ENCODE peak calls at places on chromosomes 3 and 15, in five cellular contexts. P is A549, T is endothelial cell of umbilical vein, A is K562, O is HepG2. X is an unnamed sample.

GRCh38 chr3:106048946-106049481 is 180.2 kb upstream of the CBLB start:
- DNase-seq in P (no peak), T (no peak), A (no peak), O (no peak), X (no peak)

GRCh38 chr3:156334841-156335545 is 214.6 kb downstream of the KCNAB1 start:
- DNase-seq in P (no peak), T (peak), A (no peak), O (no peak), X (no peak)

GRCh38 chr3:39671116-39671515 is 138.3 kb upstream of the MYRIP start:
- DNase-seq in P (no peak), T (no peak), A (no peak), O (no peak), X (peak)

GRCh38 chr3:188389711-188390346 is 235.9 kb downstream of the LPP start:
- DNase-seq in P (no peak), T (peak), A (no peak), O (no peak), X (no peak)

GRCh38 chr3:171132873-171133272 is 106.4 kb upstream of the SLC2A2 start:
- DNase-seq in P (no peak), T (no peak), A (no peak), O (no peak), X (no peak)

GRCh38 chr15:71596672-71597071 is 213.7 kb upstream of the NR2E3 start:
- DNase-seq in P (no peak), T (no peak), A (no peak), O (no peak), X (no peak)

GRCh38 chr3:3772338-3772737 is 26.9 kb upstream of the LRRN1 start:
- DNase-seq in P (no peak), T (no peak), A (no peak), O (no peak), X (no peak)

GRCh38 chr3:149153402-149153801 is 24.0 kb downstream of the HPS3 start:
- DNase-seq in P (no peak), T (no peak), A (no peak), O (no peak), X (no peak)

GRCh38 chr3:193861036-193861435 is 268.0 kb downstream of the OPA1 start:
- DNase-seq in P (no peak), T (no peak), A (no peak), O (no peak), X (no peak)

GRCh38 chr3:2652416-2652815 is 457.8 kb downstream of the IL5RA start:
- DNase-seq in P (no peak), T (no peak), A (no peak), O (no peak), X (no peak)

GRCh38 chr3:171258316-171258715 is 201.9 kb downstream of the TNIK start:
- DNase-seq in P (no peak), T (no peak), A (no peak), O (no peak), X (no peak)

GRCh38 chr3:111744611-111745010 is 114.5 kb upstream of the PHLDB2 start:
- DNase-seq in P (no peak), T (no peak), A (no peak), O (no peak), X (no peak)

GRCh38 chr3:124217542-124217941 is 225.6 kb upstream of the ROPN1 start:
- DNase-seq in P (peak), T (peak), A (peak), O (peak), X (peak)

GRCh38 chr3:143190101-143190500 is 70.5 kb downstream of the CHST2 start:
- DNase-seq in P (no peak), T (no peak), A (no peak), O (no peak), X (no peak)

GRCh38 chr3:29827756-29828155 is 546.9 kb downstream of the RBMS3 start:
- DNase-seq in P (no peak), T (no peak), A (no peak), O (no peak), X (no peak)

GRCh38 chr15:30953731-30954378 is 37.6 kb downstream of the MTMR10 start:
- DNase-seq in P (peak), T (peak), A (peak), O (no peak), X (peak)

GRCh38 chr15:22979069-22979698 is 984 bp downstream of the CYFIP1 start:
- DNase-seq in P (peak), T (peak), A (peak), O (peak), X (peak)

GRCh38 chr3:23624305-23624704 is 181.4 kb upstream of the UBE2E1 start:
- DNase-seq in P (no peak), T (no peak), A (no peak), O (no peak), X (no peak)

GRCh38 chr15:40830884-40831283 is 2.4 kb upstream of the PPP1R14D start:
- DNase-seq in P (no peak), T (no peak), A (no peak), O (no peak), X (no peak)

GRCh38 chr3:59970796-59971195 is 921.0 kb upstream of the CFAP20DC start:
- DNase-seq in P (no peak), T (no peak), A (no peak), O (no peak), X (no peak)

GRCh38 chr3:52452570-52453221 is 1.1 kb downstream of the TNNC1 start:
- DNase-seq in P (no peak), T (no peak), A (no peak), O (peak), X (no peak)

GRCh38 chr3:135784557-135784956 is 181.0 kb upstream of the PPP2R3A start:
- DNase-seq in P (no peak), T (no peak), A (no peak), O (no peak), X (peak)

GRCh38 chr3:184733181-184733580 is 21.3 kb upstream of the MAGEF1 start:
- DNase-seq in P (no peak), T (no peak), A (no peak), O (no peak), X (no peak)

GRCh38 chr3:9147215-9147895 is 102.1 kb downstream of the SRGAP3 start:
- DNase-seq in P (no peak), T (peak), A (no peak), O (no peak), X (no peak)

GRCh38 chr3:21158801-21159564 is 592.0 kb downstream of the ZNF385D start:
- DNase-seq in P (no peak), T (no peak), A (no peak), O (no peak), X (no peak)

GRCh38 chr3:145457825-145458552 is 703.0 kb downstream of the PLOD2 start:
- DNase-seq in P (no peak), T (no peak), A (no peak), O (no peak), X (no peak)

GRCh38 chr3:124841517-124841916 is 45.6 kb downstream of the ITGB5 start:
- DNase-seq in P (no peak), T (no peak), A (no peak), O (no peak), X (no peak)

GRCh38 chr15:77034620-77035467 is 36.1 kb downstream of the TSPAN3 start:
- DNase-seq in P (no peak), T (peak), A (peak), O (no peak), X (peak)

GRCh38 chr3:177102526-177102925 is 94.8 kb downstream of the TBL1XR1 start:
- DNase-seq in P (no peak), T (no peak), A (peak), O (no peak), X (no peak)

GRCh38 chr3:159796744-159797143 is 191.9 kb upstream of the IL12A start:
- DNase-seq in P (peak), T (peak), A (no peak), O (no peak), X (no peak)

GRCh38 chr3:84961492-84962255 is 2.9 kb downstream of the CADM2 start:
- DNase-seq in P (no peak), T (no peak), A (no peak), O (no peak), X (no peak)

GRCh38 chr3:67362686-67363085 is 291.7 kb downstream of the SUCLG2 start:
- DNase-seq in P (no peak), T (peak), A (peak), O (peak), X (no peak)

GRCh38 chr15:85955501-85956391 is 123.9 kb upstream of the AGBL1 start:
- DNase-seq in P (no peak), T (no peak), A (no peak), O (no peak), X (no peak)

GRCh38 chr3:52038227-52038626 is 18.1 kb downstream of the DUSP7 start:
- DNase-seq in P (no peak), T (no peak), A (no peak), O (no peak), X (no peak)

GRCh38 chr3:129890125-129890524 is 3.4 kb downstream of the TMCC1 start:
- DNase-seq in P (no peak), T (peak), A (no peak), O (peak), X (peak)

GRCh38 chr3:184459355-184459754 is 79.5 kb downstream of the CHRD start:
- DNase-seq in P (no peak), T (peak), A (no peak), O (no peak), X (peak)

GRCh38 chr15:89674526-89674925 is 4.6 kb downstream of the PLIN1 start:
- DNase-seq in P (no peak), T (no peak), A (no peak), O (peak), X (no peak)

GRCh38 chr3:8532251-8532831 is 30.7 kb downstream of the LMCD1 start:
- DNase-seq in P (peak), T (no peak), A (no peak), O (no peak), X (no peak)

GRCh38 chr3:171851685-171852084 is 8.5 kb downstream of the TMEM212 start:
- DNase-seq in P (no peak), T (peak), A (no peak), O (no peak), X (no peak)

GRCh38 chr3:69774029-69774428 is 34.8 kb downstream of the MITF start:
- DNase-seq in P (no peak), T (no peak), A (no peak), O (no peak), X (no peak)

GRCh38 chr15:33234019-33234418 is 39.5 kb upstream of the FMN1 start:
- DNase-seq in P (peak), T (peak), A (no peak), O (peak), X (peak)
- TF ChIP-seq CTCF in P (peak), T (peak), A (peak), O (peak), X (peak)

GRCh38 chr3:155093261-155093660 is 13.1 kb downstream of the MME start:
- DNase-seq in P (no peak), T (no peak), A (no peak), O (no peak), X (no peak)
- TF ChIP-seq MYC in P (no peak), T (no peak), A (no peak), O (no peak), X (no peak)

DNA sequence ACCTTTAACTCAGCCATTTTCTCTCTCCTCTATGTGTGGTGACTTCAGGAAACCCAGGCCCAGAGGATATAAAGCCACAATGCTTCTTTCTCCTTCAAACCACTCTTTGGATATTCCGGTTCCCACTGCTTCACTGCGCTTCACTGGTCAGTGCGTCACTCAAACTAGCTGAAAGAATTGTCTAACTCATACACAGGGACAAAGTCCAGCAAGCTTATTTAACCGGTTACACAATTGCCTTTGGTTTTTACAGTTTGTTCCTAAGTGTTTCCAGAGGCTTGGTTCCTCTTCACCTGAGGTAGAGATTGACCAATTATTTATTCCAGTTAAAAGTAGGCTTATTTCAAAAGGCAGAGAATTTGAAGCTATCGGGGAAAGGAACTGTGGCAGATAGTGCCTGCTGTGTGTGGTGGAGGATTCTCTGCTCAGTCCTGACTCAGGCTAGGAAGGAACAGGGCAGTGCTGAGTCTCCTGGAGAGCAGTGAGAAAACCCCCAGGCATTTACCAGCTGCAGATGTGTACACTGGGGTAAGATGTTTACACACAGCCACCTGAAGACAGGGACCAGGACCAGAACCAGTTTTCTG is at the start of gene HGD:
- DNase-seq in P (peak), T (no peak), A (no peak), O (peak), X (no peak)
- H3K4me3 ChIP-seq in P (peak), T (no peak), A (no peak), O (peak), X (no peak)

DNA sequence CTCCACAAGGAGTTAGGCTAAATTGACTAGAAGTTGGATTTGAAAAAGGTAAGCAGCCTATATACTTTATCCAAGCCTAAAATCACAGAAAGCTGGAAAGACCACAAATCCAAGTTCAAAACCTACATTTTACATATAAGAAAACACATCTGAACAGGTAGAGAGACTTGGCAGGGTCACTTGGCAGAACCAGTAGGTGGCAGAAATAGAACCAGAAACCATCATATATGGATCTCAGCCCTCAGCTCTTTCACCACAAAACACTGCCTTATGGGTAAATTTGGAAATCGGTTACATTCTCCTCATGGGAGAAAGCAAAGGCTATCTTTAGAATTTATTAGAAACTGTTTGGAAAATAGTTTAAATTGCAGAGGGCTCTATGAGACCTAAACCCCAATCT is 44.2 kb downstream of the MKRN2 start:
- DNase-seq in P (peak), T (no peak), A (peak), O (peak), X (no peak)
- TF ChIP-seq CTCF in P (no peak), T (no peak), A (peak), O (no peak), X (no peak)

GRCh38 chr3:5560199-5560598 is 372.7 kb downstream of the EDEM1 start:
- DNase-seq in P (no peak), T (no peak), A (no peak), O (no peak), X (no peak)
- TF ChIP-seq MYC in P (no peak), T (no peak), A (no peak), O (no peak), X (no peak)

GRCh38 chr3:197801801-197802504 is 10.9 kb downstream of the LRCH3 start:
- DNase-seq in P (no peak), T (peak), A (no peak), O (no peak), X (peak)

GRCh38 chr3:197800379-197800778 is 9.3 kb downstream of the LRCH3 start:
- DNase-seq in P (no peak), T (no peak), A (no peak), O (no peak), X (no peak)

GRCh38 chr3:197796087-197796486 is 5.0 kb downstream of the LRCH3 start:
- DNase-seq in P (no peak), T (no peak), A (no peak), O (no peak), X (no peak)

GRCh38 chr3:197795200-197795599 is 4.1 kb downstream of the LRCH3 start:
- DNase-seq in P (no peak), T (no peak), A (no peak), O (peak), X (peak)

GRCh38 chr3:197798863-197799262 is 7.8 kb downstream of the LRCH3 start:
- DNase-seq in P (no peak), T (no peak), A (no peak), O (no peak), X (no peak)
- H3K4me3 ChIP-seq in P (no peak), T (no peak), A (no peak), O (no peak), X (no peak)

GRCh38 chr3:179148446-179149238 is 485 bp downstream of the PIK3CA start:
- DNase-seq in P (peak), T (peak), A (peak), O (peak), X (peak)
- TF ChIP-seq CTCF in P (no peak), T (no peak), A (no peak), O (peak), X (no peak)

GRCh38 chr3:133488785-133489367 is 84.6 kb upstream of the CDV3 start:
- DNase-seq in P (no peak), T (peak), A (no peak), O (peak), X (peak)
- TF ChIP-seq MYC in P (no peak), T (no peak), A (no peak), O (no peak), X (no peak)

X was measured in NB4.